ENCODE peak calls at places on chromosome 15, in eight cellular contexts. G, O, E, A, H, T, Z and K are unnamed samples.

GRCh38 chr15:66172339-66172980 is 81.1 kb downstream of the MEGF11 start:
- DNase-seq in G (no peak), O (no peak), E (no peak), A (no peak), H (no peak), T (no peak), Z (no peak), K (no peak)

GRCh38 chr15:41809526-41810220 is 18.2 kb upstream of the JMJD7 start:
- DNase-seq in G (no peak), O (no peak), E (no peak), A (no peak), H (no peak), T (no peak), Z (no peak), K (no peak)

GRCh38 chr15:40582726-40583246 is 11.3 kb upstream of the KNL1 start:
- DNase-seq in G (no peak), O (no peak), E (no peak), A (no peak), H (peak; percentile 82), T (peak; percentile 86), Z (no peak), K (peak; percentile 17)

GRCh38 chr15:65937046-65937445 is 67.8 kb downstream of the RAB11A start:
- DNase-seq in G (no peak), O (no peak), E (no peak), A (no peak), H (no peak), T (no peak), Z (no peak), K (no peak)

GRCh38 chr15:35505152-35505551 is 40.8 kb downstream of the DPH6 start:
- DNase-seq in G (no peak), O (no peak), E (peak; percentile 26), A (no peak), H (no peak), T (no peak), Z (no peak), K (no peak)

GRCh38 chr15:57235865-57236264 is 140.4 kb upstream of the CGNL1 start:
- DNase-seq in G (no peak), O (no peak), E (peak; percentile 86), A (no peak), H (no peak), T (no peak), Z (no peak), K (no peak)

GRCh38 chr15:67101981-67102929 is 36.9 kb downstream of the SMAD3 start:
- DNase-seq in G (no peak), O (peak; percentile 80), E (peak; percentile 48), A (no peak), H (no peak), T (no peak), Z (peak; percentile 73), K (peak; percentile 74)

GRCh38 chr15:41544650-41545015 is 576 bp upstream of the RPAP1 start:
- DNase-seq in G (peak; percentile 33), O (no peak), E (no peak), A (peak; percentile 21), H (peak; percentile 35), T (no peak), Z (no peak), K (no peak)

GRCh38 chr15:65519781-65520299 is 2.4 kb upstream of the DPP8 start:
- DNase-seq in G (no peak), O (no peak), E (no peak), A (no peak), H (no peak), T (no peak), Z (no peak), K (no peak)

GRCh38 chr15:38547255-38547997 is 17.2 kb downstream of the RASGRP1 start:
- DNase-seq in G (no peak), O (no peak), E (peak; percentile 77), A (no peak), H (no peak), T (no peak), Z (no peak), K (no peak)

GRCh38 chr15:89898628-89899302 is 5.0 kb upstream of the AP3S2 start:
- DNase-seq in G (no peak), O (no peak), E (peak; percentile 59), A (no peak), H (peak; percentile 34), T (peak; percentile 60), Z (peak; percentile 67), K (peak; percentile 82)

GRCh38 chr15:34501131-34501530 is 63.5 kb upstream of the GOLGA8A start:
- DNase-seq in G (no peak), O (no peak), E (peak; percentile 53), A (no peak), H (no peak), T (no peak), Z (no peak), K (no peak)

GRCh38 chr15:56817266-56817665 is 84.0 kb upstream of the ZNF280D start:
- DNase-seq in G (no peak), O (no peak), E (peak; percentile 59), A (no peak), H (no peak), T (no peak), Z (peak; percentile 58), K (peak; percentile 58)

GRCh38 chr15:100759116-100759515 is 120.5 kb upstream of the ALDH1A3 start:
- DNase-seq in G (no peak), O (no peak), E (peak; percentile 84), A (no peak), H (no peak), T (no peak), Z (no peak), K (no peak)

GRCh38 chr15:27538325-27538724 is 560.8 kb downstream of the OCA2 start:
- DNase-seq in G (no peak), O (no peak), E (no peak), A (no peak), H (no peak), T (no peak), Z (no peak), K (no peak)

GRCh38 chr15:97893988-97894387 is 66.5 kb upstream of the ARRDC4 start:
- DNase-seq in G (no peak), O (no peak), E (no peak), A (no peak), H (no peak), T (no peak), Z (peak; percentile 54), K (peak; percentile 57)

GRCh38 chr15:44137750-44138149 is 57.3 kb downstream of the FRMD5 start:
- DNase-seq in G (no peak), O (no peak), E (peak; percentile 28), A (peak; percentile 31), H (peak; percentile 66), T (no peak), Z (peak; percentile 25), K (peak; percentile 11)

GRCh38 chr15:74793135-74794028 is 11.5 kb downstream of the CSK start:
- DNase-seq in G (no peak), O (no peak), E (no peak), A (no peak), H (no peak), T (no peak), Z (peak; percentile 15), K (peak; percentile 62)
- H3K4me3 ChIP-seq in G (no peak overlapping the region), O (no peak overlapping the region), E (no peak overlapping the region), A (no peak overlapping the region), H (no peak overlapping the region), T (no peak overlapping the region), Z (no peak overlapping the region), K (no peak overlapping the region)

GRCh38 chr15:78065973-78066946 is 11.3 kb downstream of the TBC1D2B start:
- DNase-seq in G (no peak), O (peak; percentile 56), E (no peak), A (no peak), H (no peak), T (no peak), Z (no peak), K (no peak)
- H3K4me3 ChIP-seq in G (no peak overlapping the region), O (peak overlapping the region; percentile 49), E (no peak overlapping the region), A (no peak overlapping the region), H (no peak overlapping the region), T (no peak overlapping the region), Z (no peak overlapping the region), K (no peak overlapping the region)

DNA sequence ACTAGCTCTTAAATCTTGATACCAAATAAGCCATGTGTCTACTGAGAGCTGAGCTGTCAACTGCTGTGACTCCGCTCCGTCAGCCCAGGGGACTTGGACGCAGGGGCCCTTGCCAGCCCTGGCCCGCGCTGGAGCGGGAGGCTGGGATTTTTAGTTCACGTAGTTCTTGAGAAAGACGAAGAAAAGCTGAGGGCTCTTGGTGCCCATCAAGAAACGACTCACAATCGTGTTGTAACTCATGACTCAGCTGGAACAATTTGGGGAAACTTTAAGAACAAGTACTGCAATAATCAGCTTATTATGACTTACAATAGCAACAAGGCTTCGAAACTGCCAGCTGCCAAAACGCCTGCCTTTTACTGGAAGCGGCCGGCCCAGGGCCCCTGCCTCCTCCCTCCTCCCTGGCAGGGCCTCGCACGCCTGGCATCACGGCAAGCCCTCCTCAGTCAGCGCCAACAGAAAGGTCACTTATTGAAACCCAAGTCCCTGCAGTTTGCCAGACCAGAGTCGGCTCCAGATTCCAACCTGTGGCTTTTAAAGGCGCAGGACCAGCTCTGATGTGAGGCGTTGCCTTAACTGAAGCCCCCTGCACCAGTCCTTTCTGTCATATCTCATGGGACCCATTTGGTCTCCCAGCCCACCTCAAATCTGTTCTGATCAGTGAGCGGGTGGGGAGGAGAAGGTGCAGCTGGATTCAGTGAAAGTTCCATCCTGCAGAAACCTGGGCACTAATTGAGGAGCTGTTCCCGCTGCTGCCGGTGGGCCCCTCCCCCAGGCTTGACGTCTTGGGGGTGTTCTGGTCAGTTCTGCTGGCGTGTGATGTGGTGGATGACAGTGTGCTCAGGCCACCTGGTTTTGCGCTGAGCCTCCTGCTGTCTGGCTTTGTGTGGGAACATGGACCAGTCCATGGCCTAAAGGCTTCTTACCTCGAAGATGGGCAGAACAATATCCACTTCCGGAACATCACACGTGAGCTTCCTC is 60.1 kb downstream of the RGMA start:
- DNase-seq in G (peak; percentile 84), O (no peak), E (peak; percentile 98), A (peak; percentile 43), H (peak; percentile 96), T (no peak), Z (peak; percentile 94), K (peak; percentile 95)
- H3K4me3 ChIP-seq in G (peak overlapping the region; percentile 35), O (no peak overlapping the region), E (no peak overlapping the region), A (no peak overlapping the region), H (no peak overlapping the region), T (no peak overlapping the region), Z (no peak overlapping the region), K (no peak overlapping the region)

DNA sequence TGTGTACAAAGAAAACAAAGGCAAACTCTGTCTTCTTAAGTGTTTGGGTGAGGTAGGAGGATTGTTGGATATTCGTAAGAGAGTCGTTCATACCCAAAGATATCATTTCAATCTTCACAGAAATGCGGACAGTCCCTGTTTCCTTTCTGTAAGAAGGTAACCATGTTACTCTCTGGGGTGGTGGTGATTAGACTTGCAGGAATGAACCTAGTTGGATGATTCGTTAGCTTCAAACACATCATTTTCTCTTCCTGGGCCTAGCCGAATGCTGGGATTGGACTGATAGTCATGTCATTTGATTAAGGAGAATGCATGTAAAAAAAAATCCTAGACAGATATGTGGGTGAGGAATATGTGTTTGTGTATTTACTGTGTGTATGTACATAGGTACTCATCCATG is 12.4 kb downstream of the SLCO3A1 start:
- DNase-seq in G (no peak), O (no peak), E (no peak), A (no peak), H (no peak), T (no peak), Z (peak; percentile 76), K (peak; percentile 67)
- H3K4me3 ChIP-seq in G (no peak overlapping the region), O (no peak overlapping the region), E (no peak overlapping the region), A (no peak overlapping the region), H (no peak overlapping the region), T (no peak overlapping the region), Z (no peak overlapping the region), K (no peak overlapping the region)